ENCODE peak calls at places on chromosomes 13 and 19, in four cellular contexts. V is lower leg skin, E is ovary, A is NB4. I is an unnamed sample.

GRCh38 chr19:6740589-6741348 is 1.3 kb downstream of the TRIP10 start:
- DNase-seq in V (peak; percentile 46), E (peak; percentile 77), A (peak; percentile 46), I (peak; percentile 60)

GRCh38 chr19:4386038-4386782 is 14.1 kb downstream of the SH3GL1 start:
- DNase-seq in V (no peak), E (no peak), A (no peak), I (no peak)

GRCh38 chr13:51737609-51738008 is 66.4 kb downstream of the DHRS12 start:
- DNase-seq in V (no peak), E (no peak), A (peak; percentile 41), I (no peak)

GRCh38 chr19:38907670-38908069 is 4.3 kb downstream of the CCER2 start:
- DNase-seq in V (no peak), E (no peak), A (no peak), I (no peak)

GRCh38 chr13:75687145-75687763 is 51.1 kb downstream of the LMO7 start:
- DNase-seq in V (no peak), E (no peak), A (peak; percentile 37), I (no peak)

GRCh38 chr13:113046883-113047244 is 58.7 kb upstream of the F7 start:
- DNase-seq in V (no peak), E (no peak), A (no peak), I (no peak)

GRCh38 chr13:71522976-71523517 is 344.0 kb downstream of the DACH1 start:
- DNase-seq in V (no peak), E (no peak), A (no peak), I (no peak)

GRCh38 chr13:94708031-94708571 is 4.2 kb downstream of the SOX21 start:
- DNase-seq in V (no peak), E (no peak), A (no peak), I (no peak)

GRCh38 chr19:45995715-45996385 is 583 bp downstream of the CCDC61 start:
- DNase-seq in V (no peak), E (no peak), A (no peak), I (no peak)

GRCh38 chr19:4922530-4923378 is 13.5 kb downstream of the UHRF1 start:
- DNase-seq in V (no peak), E (peak; percentile 63), A (no peak), I (no peak)

GRCh38 chr13:73879346-73880020 is 254.7 kb downstream of the KLF12 start:
- DNase-seq in V (no peak), E (no peak), A (no peak), I (no peak)

GRCh38 chr13:57933606-57934005 is 302.1 kb downstream of the PCDH17 start:
- DNase-seq in V (no peak), E (no peak), A (no peak), I (no peak)

GRCh38 chr13:107867701-107868661 is 347.4 kb downstream of the LIG4 start:
- DNase-seq in V (no peak), E (no peak), A (no peak), I (no peak)

GRCh38 chr13:43537124-43537523 is 249.6 kb downstream of the ENOX1 start:
- DNase-seq in V (no peak), E (no peak), A (no peak), I (no peak)

GRCh38 chr13:95327190-95327589 is 25.9 kb upstream of the ABCC4 start:
- DNase-seq in V (no peak), E (no peak), A (no peak), I (no peak)

GRCh38 chr13:82898625-82899024 is 983.6 kb downstream of the SLITRK1 start:
- DNase-seq in V (no peak), E (no peak), A (no peak), I (no peak)

GRCh38 chr19:29260477-29261317 is 47.7 kb upstream of the UQCRFS1 start:
- DNase-seq in V (no peak), E (no peak), A (peak; percentile 62), I (no peak)

GRCh38 chr19:16441661-16442071 is 30.1 kb downstream of the EPS15L1 start:
- DNase-seq in V (no peak), E (no peak), A (peak; percentile 53), I (no peak)

GRCh38 chr19:35509018-35509652 is 4.3 kb downstream of the DMKN start:
- DNase-seq in V (no peak), E (peak; percentile 60), A (no peak), I (no peak)

GRCh38 chr19:9309974-9310446 is 372 bp upstream of the ZNF699 start:
- DNase-seq in V (peak; percentile 85), E (peak; percentile 95), A (peak; percentile 96), I (peak; percentile 95)

GRCh38 chr13:37540228-37540627 is 58.3 kb downstream of the POSTN start:
- DNase-seq in V (no peak), E (no peak), A (no peak), I (no peak)

GRCh38 chr19:36060430-36060829 is 5.7 kb downstream of the WDR62 start:
- DNase-seq in V (no peak), E (peak; percentile 66), A (peak; percentile 30), I (no peak)

GRCh38 chr13:111228262-111229144 is 91.9 kb upstream of the TEX29 start:
- DNase-seq in V (no peak), E (no peak), A (no peak), I (no peak)

DNA sequence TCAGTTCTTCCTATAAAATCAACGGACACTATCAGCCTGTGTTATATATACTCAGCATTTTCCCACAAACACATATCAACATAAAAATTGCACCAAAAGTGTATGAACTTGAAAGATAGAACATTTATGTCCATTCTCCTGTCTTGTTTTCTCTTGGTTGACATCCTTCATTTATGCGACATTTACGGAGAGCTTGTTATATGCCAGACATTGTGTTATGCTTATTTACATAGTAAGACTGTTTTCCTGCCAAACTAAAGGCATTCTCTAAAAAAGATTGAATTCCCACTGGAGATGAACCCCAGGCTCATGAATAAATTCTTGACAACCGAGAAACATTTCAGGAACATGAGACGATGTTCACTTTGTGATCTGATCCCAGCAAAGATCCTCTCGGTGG is 131.0 kb downstream of the RAP2A start:
- DNase-seq in V (no peak), E (no peak), A (no peak), I (no peak)
- TF ChIP-seq CTCF in V (no peak), E (no peak), A (no peak), I (no peak)

DNA sequence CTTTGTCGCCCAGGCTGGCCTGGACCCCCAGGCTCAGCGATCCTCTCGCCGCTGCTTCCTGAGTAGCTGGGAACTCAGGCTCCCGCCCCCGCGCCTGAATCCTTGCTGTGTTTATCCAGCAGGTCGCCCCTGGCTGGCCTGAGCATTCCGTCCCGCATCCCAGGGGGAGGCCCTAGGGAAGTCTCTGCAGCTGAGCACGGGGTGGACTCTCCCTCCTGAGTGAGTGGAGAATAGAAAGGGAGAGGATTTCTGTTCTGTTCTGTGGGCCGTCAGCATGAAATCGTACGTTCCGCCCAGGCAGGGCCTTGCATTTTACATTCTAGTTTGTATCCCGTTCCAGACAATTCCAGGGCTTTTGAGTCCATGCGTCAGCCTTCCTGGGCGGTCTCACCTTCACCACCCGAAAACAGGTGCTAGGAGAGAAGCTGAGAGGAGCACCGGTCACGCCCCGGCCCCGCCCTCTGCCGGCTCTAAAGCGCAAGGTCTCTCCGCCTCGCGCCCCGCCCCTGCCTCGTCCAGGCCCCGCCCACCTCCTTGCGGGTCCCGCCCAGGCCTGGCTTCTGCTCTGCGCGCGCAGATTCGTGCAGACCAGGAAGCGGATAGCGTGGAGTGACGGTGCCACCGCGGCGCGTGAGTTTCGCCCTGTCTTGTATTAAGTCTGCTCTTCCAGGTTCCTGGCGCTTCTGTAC is at the start of gene ZNF761:
- DNase-seq in V (peak; percentile 93), E (peak; percentile 98), A (peak; percentile 91), I (peak; percentile 99)
- TF ChIP-seq POLR2A in V (no peak), E (peak; percentile 63), A (peak; percentile 89), I (peak; percentile 74)

DNA sequence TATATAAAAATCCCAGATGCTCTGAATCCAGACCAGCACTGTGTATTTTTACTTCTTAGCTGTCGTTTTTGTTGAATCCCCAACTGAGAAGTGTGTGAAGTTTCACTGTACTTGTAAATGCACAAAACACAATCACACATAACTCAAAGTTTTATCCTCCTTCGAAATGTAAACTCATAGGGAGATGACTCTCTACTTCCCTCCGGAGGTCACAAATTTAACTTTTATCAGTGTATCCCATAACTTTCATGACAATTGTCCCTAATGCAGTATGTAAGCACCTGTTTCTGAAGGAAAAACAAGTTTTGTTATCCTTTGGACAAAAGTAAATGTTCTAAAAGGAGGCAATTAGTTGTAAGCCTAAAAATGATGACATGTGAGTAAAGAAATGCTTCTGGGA is 665.0 kb upstream of the SLITRK6 start:
- DNase-seq in V (no peak), E (no peak), A (peak; percentile 14), I (no peak)
- TF ChIP-seq CTCF in V (no peak), E (no peak), A (no peak), I (no peak)

DNA sequence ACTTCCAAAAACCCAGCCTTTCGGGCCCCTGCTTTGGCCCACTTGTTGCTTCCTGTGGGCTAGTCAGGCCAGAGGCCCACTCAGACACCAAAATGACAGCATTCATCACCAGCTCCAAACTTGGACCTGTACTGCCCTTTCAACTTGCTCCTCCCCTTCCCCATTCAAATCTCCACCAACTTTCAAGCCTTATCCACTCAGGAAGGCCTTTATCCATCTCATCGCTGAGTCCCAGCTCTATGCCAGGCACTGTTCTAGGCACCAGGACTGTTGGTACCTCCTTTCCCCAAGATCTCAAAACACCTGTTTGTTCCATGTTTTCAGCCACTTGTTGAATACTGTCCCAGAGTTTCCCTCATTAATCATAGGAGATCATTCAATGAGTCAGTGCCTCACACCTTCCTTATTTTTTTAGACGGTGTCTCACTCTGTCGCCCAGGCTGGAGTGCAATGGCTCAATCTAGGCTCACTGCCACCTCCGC is 1011.4 kb downstream of the UQCRFS1 start:
- DNase-seq in V (no peak), E (no peak), A (no peak), I (no peak)
- TF ChIP-seq POLR2A in V (no peak), E (no peak), A (no peak), I (no peak)